ENCODE peak calls at places on chromosomes 13 and 19, in six cellular contexts. V, R, E, B, J and F are unnamed samples.

GRCh38 chr19:38559428-38560401 is 58.0 kb downstream of the MAP4K1 start:
- DNase-seq in V (no peak), R (no peak), E (peak), B (no peak), J (no peak), F (no peak)

GRCh38 chr19:35299523-35300339 is 7.8 kb downstream of the MAG start:
- DNase-seq in V (no peak), R (no peak), E (no peak), B (no peak), J (no peak), F (no peak)

GRCh38 chr13:83884141-83884540 is 1.9 kb upstream of the SLITRK1 start:
- DNase-seq in V (no peak), R (no peak), E (no peak), B (no peak), J (no peak), F (no peak)

GRCh38 chr13:59766236-59766635 is 397.5 kb downstream of the DIAPH3 start:
- DNase-seq in V (no peak), R (no peak), E (no peak), B (no peak), J (no peak), F (no peak)

GRCh38 chr13:71828117-71828516 is 38.9 kb downstream of the DACH1 start:
- DNase-seq in V (no peak), R (no peak), E (no peak), B (no peak), J (no peak), F (no peak)

GRCh38 chr19:1261512-1261862 is 7.6 kb upstream of the CIRBP start:
- DNase-seq in V (no peak), R (no peak), E (no peak), B (peak), J (no peak), F (no peak)

GRCh38 chr13:105961438-105961837 is 574.0 kb downstream of the EFNB2 start:
- DNase-seq in V (no peak), R (no peak), E (no peak), B (no peak), J (no peak), F (no peak)

GRCh38 chr13:87656311-87656710 is 14.9 kb upstream of the SLITRK5 start:
- DNase-seq in V (no peak), R (no peak), E (no peak), B (no peak), J (no peak), F (no peak)

GRCh38 chr19:29687244-29687896 is 22.1 kb downstream of the PLEKHF1 start:
- DNase-seq in V (no peak), R (no peak), E (no peak), B (no peak), J (peak), F (peak)

GRCh38 chr19:6363429-6363828 is 2.1 kb downstream of the CLPP start:
- DNase-seq in V (no peak), R (no peak), E (no peak), B (no peak), J (no peak), F (no peak)

GRCh38 chr19:48413879-48414623 is 20.6 kb downstream of the GRIN2D start:
- DNase-seq in V (no peak), R (no peak), E (no peak), B (peak), J (no peak), F (no peak)

GRCh38 chr13:34156841-34157365 is 339.0 kb downstream of the RFC3 start:
- DNase-seq in V (peak), R (no peak), E (peak), B (peak), J (peak), F (peak)

GRCh38 chr13:106701810-106702341 is 133.9 kb upstream of the ARGLU1 start:
- DNase-seq in V (no peak), R (no peak), E (no peak), B (no peak), J (no peak), F (no peak)

GRCh38 chr13:98842858-98843481 is 90.5 kb upstream of the SLC15A1 start:
- DNase-seq in V (peak), R (peak), E (peak), B (peak), J (peak), F (no peak)

GRCh38 chr19:55618426-55618825 is 5.9 kb downstream of the ZNF784 start:
- DNase-seq in V (no peak), R (no peak), E (no peak), B (no peak), J (no peak), F (no peak)

GRCh38 chr19:15562861-15563260 is 52.2 kb upstream of the CYP4F8 start:
- DNase-seq in V (no peak), R (no peak), E (no peak), B (no peak), J (no peak), F (no peak)

GRCh38 chr13:40318366-40318765 is 348.1 kb downstream of the FOXO1 start:
- DNase-seq in V (no peak), R (no peak), E (no peak), B (peak), J (peak), F (no peak)

GRCh38 chr13:46698910-46699460 is 98.0 kb downstream of the ESD start:
- DNase-seq in V (no peak), R (no peak), E (no peak), B (no peak), J (no peak), F (no peak)

GRCh38 chr13:97600438-97601080 is 166.6 kb downstream of the RAP2A start:
- DNase-seq in V (no peak), R (no peak), E (no peak), B (no peak), J (no peak), F (no peak)

GRCh38 chr13:64505511-64505910 is 2724.6 kb downstream of the PCDH9 start:
- DNase-seq in V (no peak), R (no peak), E (no peak), B (no peak), J (no peak), F (no peak)

GRCh38 chr19:38736036-38736412 is 8.2 kb downstream of the CAPN12 start:
- DNase-seq in V (no peak), R (no peak), E (peak), B (peak), J (peak), F (no peak)

GRCh38 chr13:42821437-42821836 is 40.1 kb downstream of the FAM216B start:
- DNase-seq in V (no peak), R (no peak), E (no peak), B (no peak), J (no peak), F (no peak)

GRCh38 chr13:76647550-76647949 is 238.7 kb downstream of the KCTD12 start:
- DNase-seq in V (no peak), R (no peak), E (no peak), B (no peak), J (no peak), F (no peak)

GRCh38 chr13:36819811-36820140 is 754 bp downstream of the RFXAP start:
- DNase-seq in V (no peak), R (no peak), E (peak), B (no peak), J (no peak), F (no peak)

GRCh38 chr19:52898101-52898500 is 666 bp upstream of the ZNF320 start:
- DNase-seq in V (no peak), R (peak), E (no peak), B (peak), J (no peak), F (no peak)

GRCh38 chr19:17848598-17849292 is 963 bp upstream of the JAK3 start:
- DNase-seq in V (no peak), R (no peak), E (no peak), B (no peak), J (no peak), F (no peak)

GRCh38 chr13:87669379-87669978 is 1.7 kb upstream of the SLITRK5 start:
- DNase-seq in V (no peak), R (no peak), E (no peak), B (no peak), J (no peak), F (no peak)

GRCh38 chr19:38417544-38418506 is 8.2 kb downstream of the RASGRP4 start:
- DNase-seq in V (peak), R (peak), E (peak), B (peak), J (no peak), F (no peak)

GRCh38 chr19:55699221-55699620 is 24.2 kb downstream of the EPN1 start:
- DNase-seq in V (no peak), R (no peak), E (no peak), B (no peak), J (peak), F (no peak)

GRCh38 chr13:84574851-84575250 is 692.6 kb upstream of the SLITRK1 start:
- DNase-seq in V (no peak), R (no peak), E (no peak), B (no peak), J (no peak), F (peak)

GRCh38 chr19:4051175-4052101 is 15.3 kb downstream of the ZBTB7A start:
- DNase-seq in V (no peak), R (no peak), E (no peak), B (no peak), J (no peak), F (no peak)

GRCh38 chr19:12947702-12948596 is 2.3 kb downstream of the RAD23A start:
- DNase-seq in V (no peak), R (no peak), E (no peak), B (peak), J (no peak), F (no peak)

GRCh38 chr13:21688056-21688455 is 17.2 kb downstream of the FGF9 start:
- DNase-seq in V (no peak), R (no peak), E (no peak), B (no peak), J (no peak), F (no peak)

GRCh38 chr13:42011601-42012401 is 36.6 kb upstream of the DGKH start:
- DNase-seq in V (no peak), R (no peak), E (no peak), B (no peak), J (no peak), F (no peak)

GRCh38 chr19:50514346-50515167 is 844 bp upstream of the ASPDH start:
- DNase-seq in V (no peak), R (no peak), E (no peak), B (peak), J (no peak), F (no peak)

GRCh38 chr19:18233224-18233825 is 7.1 kb upstream of the PDE4C start:
- DNase-seq in V (peak), R (peak), E (peak), B (no peak), J (no peak), F (no peak)

GRCh38 chr19:33193269-33193863 is 764 bp upstream of the LRP3 start:
- DNase-seq in V (no peak), R (no peak), E (no peak), B (no peak), J (no peak), F (no peak)

GRCh38 chr19:33193864-33194362 is at the start of gene LRP3:
- DNase-seq in V (peak), R (peak), E (no peak), B (peak), J (no peak), F (no peak)

GRCh38 chr19:33194527-33194883 is 375 bp downstream of the LRP3 start:
- DNase-seq in V (no peak), R (no peak), E (no peak), B (peak), J (no peak), F (no peak)

GRCh38 chr19:33191501-33191900 is 2.6 kb upstream of the LRP3 start:
- DNase-seq in V (no peak), R (no peak), E (no peak), B (peak), J (peak), F (no peak)

DNA sequence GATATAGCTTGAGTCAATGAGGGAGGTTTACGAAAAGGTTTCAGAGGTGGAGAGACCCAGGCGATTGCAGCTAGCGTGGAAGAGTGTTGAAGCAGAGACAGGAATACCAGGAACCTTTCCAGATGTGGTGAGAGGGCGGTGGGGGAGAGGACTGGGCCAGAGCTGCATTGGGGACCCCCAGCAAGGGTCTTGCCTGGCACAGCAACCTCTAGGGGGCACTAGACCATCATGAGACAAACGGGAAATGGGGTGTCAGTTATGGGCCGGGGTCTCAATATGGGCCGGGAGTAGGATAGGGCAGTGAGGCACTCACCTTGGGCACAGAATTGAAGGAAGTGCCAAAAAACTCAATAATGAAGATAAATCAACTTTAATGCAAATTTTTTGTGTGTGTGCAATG is 2.1 kb upstream of the LRP3 start:
- DNase-seq in V (no peak), R (no peak), E (no peak), B (peak), J (peak), F (no peak)
- TF ChIP-seq CTCF in V (peak), R (peak), E (no peak), B (no peak), J (no peak), F (no peak)

GRCh38 chr13:27339299-27339698 is 68.7 kb downstream of the RASL11A start:
- DNase-seq in V (no peak), R (peak), E (peak), B (no peak), J (peak), F (no peak)

GRCh38 chr13:27338816-27339215 is 68.2 kb downstream of the RASL11A start:
- DNase-seq in V (no peak), R (no peak), E (no peak), B (no peak), J (no peak), F (no peak)

GRCh38 chr13:27334774-27335490 is 64.3 kb downstream of the RASL11A start:
- DNase-seq in V (no peak), R (no peak), E (no peak), B (no peak), J (no peak), F (no peak)

GRCh38 chr13:27338207-27338606 is 67.6 kb downstream of the RASL11A start:
- DNase-seq in V (no peak), R (no peak), E (no peak), B (no peak), J (no peak), F (no peak)

DNA sequence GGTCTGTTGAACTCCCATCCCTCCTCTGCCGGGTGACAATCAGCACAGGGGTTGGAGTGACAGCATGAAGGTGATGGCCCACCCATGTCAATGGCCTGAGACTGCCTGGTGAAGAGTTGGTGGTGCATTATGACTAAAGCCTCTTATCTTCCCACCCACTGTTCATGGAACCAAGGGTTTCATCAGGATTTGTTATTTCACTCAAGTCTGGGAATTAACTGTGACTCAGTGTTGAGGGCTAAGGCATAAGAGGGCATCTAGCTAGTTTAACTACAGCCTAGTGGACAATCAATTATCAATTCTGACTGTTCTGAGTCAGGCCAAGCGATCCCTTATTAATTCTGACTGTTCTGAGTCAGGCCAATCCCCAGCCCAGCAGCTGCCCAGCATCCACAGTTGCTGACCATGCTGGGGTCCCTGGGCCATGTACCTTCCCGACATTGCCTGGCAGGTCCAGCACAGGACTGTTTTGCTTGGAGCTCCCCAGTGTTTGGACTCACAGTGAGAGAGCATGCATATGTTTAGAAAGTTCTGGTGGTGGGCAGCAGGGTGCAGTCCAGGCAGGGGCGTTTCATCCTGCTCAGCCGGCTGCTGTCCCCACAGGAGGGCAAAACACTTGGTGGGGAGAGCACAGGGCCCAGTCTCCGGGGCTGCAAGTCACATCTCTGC is 65.5 kb downstream of the RASL11A start:
- DNase-seq in V (no peak), R (no peak), E (no peak), B (no peak), J (no peak), F (no peak)
- TF ChIP-seq CTCF in V (no peak), R (no peak), E (no peak), B (no peak), J (no peak), F (no peak)

GRCh38 chr19:36377541-36378178 is 1.3 kb downstream of the ZFP14 start:
- DNase-seq in V (no peak), R (no peak), E (no peak), B (no peak), J (no peak), F (no peak)

GRCh38 chr19:36373638-36374156 is 5.3 kb downstream of the ZFP14 start:
- DNase-seq in V (no peak), R (no peak), E (no peak), B (no peak), J (no peak), F (no peak)

GRCh38 chr19:36379510-36379819 is 464 bp upstream of the ZFP14 start:
- DNase-seq in V (no peak), R (no peak), E (no peak), B (no peak), J (no peak), F (no peak)

GRCh38 chr19:36378625-36379509 is at the start of gene ZFP14:
- DNase-seq in V (peak), R (peak), E (peak), B (peak), J (peak), F (peak)
- TF ChIP-seq CTCF in V (no peak), R (no peak), E (peak), B (no peak), J (peak), F (peak)

GRCh38 chr13:56347014-56347413 is 793.7 kb upstream of the PRR20A start:
- DNase-seq in V (no peak), R (no peak), E (no peak), B (no peak), J (no peak), F (no peak)

GRCh38 chr13:56352901-56353300 is 787.8 kb upstream of the PRR20A start:
- DNase-seq in V (no peak), R (no peak), E (no peak), B (no peak), J (no peak), F (no peak)

GRCh38 chr13:56352356-56352755 is 788.4 kb upstream of the PRR20A start:
- DNase-seq in V (no peak), R (no peak), E (no peak), B (no peak), J (no peak), F (no peak)

GRCh38 chr13:56349866-56350265 is 790.9 kb upstream of the PRR20A start:
- DNase-seq in V (no peak), R (no peak), E (no peak), B (no peak), J (no peak), F (no peak)

GRCh38 chr13:56351041-56351440 is 789.7 kb upstream of the PRR20A start:
- DNase-seq in V (no peak), R (no peak), E (no peak), B (no peak), J (no peak), F (no peak)
- TF ChIP-seq CTCF in V (no peak), R (no peak), E (no peak), B (peak), J (no peak), F (no peak)

GRCh38 chr13:91739751-91740150 is 341.3 kb downstream of the GPC5 start:
- DNase-seq in V (no peak), R (no peak), E (no peak), B (no peak), J (no peak), F (no peak)
- TF ChIP-seq CTCF in V (no peak), R (no peak), E (no peak), B (no peak), J (no peak), F (no peak)

GRCh38 chr19:8340341-8341096 is 2.5 kb downstream of the KANK3 start:
- DNase-seq in V (no peak), R (no peak), E (no peak), B (peak), J (no peak), F (no peak)
- TF ChIP-seq CTCF in V (peak), R (no peak), E (no peak), B (no peak), J (no peak), F (no peak)

GRCh38 chr13:23705578-23705977 is 135.4 kb downstream of the TNFRSF19 start:
- DNase-seq in V (no peak), R (no peak), E (no peak), B (no peak), J (no peak), F (no peak)

GRCh38 chr13:23709521-23709920 is 139.3 kb downstream of the TNFRSF19 start:
- DNase-seq in V (no peak), R (no peak), E (no peak), B (no peak), J (no peak), F (no peak)

GRCh38 chr13:23711355-23711754 is 141.1 kb downstream of the TNFRSF19 start:
- DNase-seq in V (no peak), R (no peak), E (no peak), B (no peak), J (no peak), F (no peak)

GRCh38 chr13:23710366-23710765 is 140.2 kb downstream of the TNFRSF19 start:
- DNase-seq in V (no peak), R (no peak), E (no peak), B (no peak), J (no peak), F (no peak)

DNA sequence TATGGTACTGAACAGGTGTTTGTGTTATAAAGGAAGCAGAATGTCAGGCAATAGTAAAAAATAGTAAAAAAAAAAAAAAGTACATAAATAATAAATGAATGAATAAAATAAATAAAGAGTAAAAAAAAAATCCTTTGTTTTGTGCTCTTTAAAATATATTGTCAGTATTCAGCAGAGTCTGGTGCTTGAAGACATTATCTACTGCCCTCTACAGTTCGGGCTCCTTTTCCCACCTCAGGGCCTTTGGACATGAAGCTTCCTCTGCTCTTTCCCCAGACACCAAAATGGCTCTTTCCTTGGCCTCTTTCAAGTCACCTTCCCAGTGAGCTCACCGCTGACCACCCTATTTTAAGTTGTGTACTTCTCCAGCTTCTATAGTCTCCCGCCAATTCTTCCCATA is 137.5 kb downstream of the TNFRSF19 start:
- DNase-seq in V (no peak), R (no peak), E (no peak), B (no peak), J (no peak), F (no peak)
- TF ChIP-seq CTCF in V (no peak), R (peak), E (no peak), B (peak), J (no peak), F (no peak)